ENCODE peak calls at places on chromosomes 11 and 22, in eight cellular contexts. R is CD8-positive, alpha-beta memory T cell; D is Karpas-422; Y is endodermal cell; S is GM18507; F is AG08395; I is HL-60; Z is mucosa of descending colon. V is an unnamed sample.

GRCh38 chr22:43213066-43213465 is 26.1 kb upstream of the TTLL12 start:
- DNase-seq in R (no peak), D (no peak), Y (peak; percentile 92), S (no peak), F (no peak), I (no peak), Z (no peak), V (no peak)

GRCh38 chr11:63672156-63672463 is 934 bp upstream of the ATL3 start:
- DNase-seq in R (no peak), D (no peak), Y (no peak), S (no peak), F (no peak), I (no peak), Z (no peak), V (no peak)

GRCh38 chr22:22123118-22123959 is 121.2 kb upstream of the VPREB1 start:
- DNase-seq in R (no peak), D (no peak), Y (no peak), S (no peak), F (no peak), I (peak; percentile 16), Z (no peak), V (no peak)

GRCh38 chr11:115458877-115459276 is 45.3 kb downstream of the CADM1 start:
- DNase-seq in R (no peak), D (no peak), Y (no peak), S (no peak), F (no peak), I (no peak), Z (no peak), V (no peak)

GRCh38 chr11:46120711-46121327 is 435 bp downstream of the PHF21A start:
- DNase-seq in R (no peak), D (peak; percentile 73), Y (peak; percentile 89), S (no peak), F (peak; percentile 46), I (peak; percentile 45), Z (peak; percentile 63), V (peak; percentile 83)

GRCh38 chr11:75277991-75278790 is 37.6 kb downstream of the TPBGL start:
- DNase-seq in R (no peak), D (no peak), Y (no peak), S (no peak), F (no peak), I (no peak), Z (no peak), V (no peak)

GRCh38 chr11:118898400-118899295 is 15.0 kb downstream of the CXCR5 start:
- DNase-seq in R (no peak), D (no peak), Y (no peak), S (no peak), F (no peak), I (no peak), Z (no peak), V (no peak)

GRCh38 chr22:48937032-48937639 is 890.5 kb downstream of the BRD1 start:
- DNase-seq in R (no peak), D (no peak), Y (peak; percentile 19), S (no peak), F (no peak), I (no peak), Z (no peak), V (no peak)

GRCh38 chr11:113796663-113797259 is 17.2 kb downstream of the CLDN25 start:
- DNase-seq in R (no peak), D (peak; percentile 44), Y (peak; percentile 48), S (no peak), F (peak; percentile 72), I (peak; percentile 20), Z (peak; percentile 61), V (peak; percentile 18)